ENCODE peak calls at places on chromosome 2, in five cellular contexts. M, O, T, N and I are unnamed samples.
A peak's percentile ranks its signal among the peaks of the same experiment; 100 is the strongest.

GRCh38 chr2:136110528-136110927 is 7.4 kb downstream of the CXCR4 start:
- DNase-seq in M (no peak), O (no peak), T (no peak), N (no peak), I (no peak)

GRCh38 chr2:229269986-229270385 is 1.1 kb downstream of the PID1 start:
- DNase-seq in M (no peak), O (no peak), T (no peak), N (peak; percentile 15), I (no peak)

GRCh38 chr2:236162804-236163482 is 5.2 kb downstream of the GBX2 start:
- DNase-seq in M (no peak), O (no peak), T (no peak), N (no peak), I (no peak)

GRCh38 chr2:158753561-158754302 is 41.4 kb upstream of the DAPL1 start:
- DNase-seq in M (peak; percentile 67), O (peak; percentile 70), T (no peak), N (peak; percentile 86), I (no peak)

GRCh38 chr2:46798998-46799698 is 116.5 kb downstream of the MCFD2 start:
- DNase-seq in M (no peak), O (no peak), T (no peak), N (no peak), I (no peak)

GRCh38 chr2:28471701-28472236 is 24.1 kb upstream of the PLB1 start:
- DNase-seq in M (no peak), O (no peak), T (no peak), N (no peak), I (no peak)

GRCh38 chr2:179376881-179377280 is 112.2 kb upstream of the SESTD1 start:
- DNase-seq in M (no peak), O (no peak), T (no peak), N (peak; percentile 17), I (no peak)

GRCh38 chr2:104408266-104408665 is 445.6 kb upstream of the POU3F3 start:
- DNase-seq in M (no peak), O (no peak), T (no peak), N (no peak), I (no peak)

GRCh38 chr2:54966837-54967236 is 83.4 kb downstream of the RTN4 start:
- DNase-seq in M (no peak), O (no peak), T (no peak), N (no peak), I (no peak)

GRCh38 chr2:147709655-147710054 is 135.2 kb upstream of the ACVR2A start:
- DNase-seq in M (no peak), O (no peak), T (no peak), N (no peak), I (no peak)

GRCh38 chr2:196801986-196802385 is 2.5 kb upstream of the GTF3C3 start:
- DNase-seq in M (no peak), O (peak; percentile 24), T (no peak), N (no peak), I (no peak)
- H3K4me3 ChIP-seq in M (no peak overlapping the region), O (no peak overlapping the region), T (no peak overlapping the region), N (no peak overlapping the region), I (no peak overlapping the region)

GRCh38 chr2:142037744-142038143 is 93.1 kb downstream of the LRP1B start:
- DNase-seq in M (no peak), O (peak; percentile 15), T (no peak), N (peak; percentile 29), I (no peak)
- TF ChIP-seq CTCF in M (no peak), O (no peak), T (no peak), N (peak; percentile 25), I (no peak)

GRCh38 chr2:8558956-8559355 is 122.9 kb upstream of the ID2 start:
- DNase-seq in M (no peak), O (no peak), T (no peak), N (no peak), I (no peak)
- H3K4me3 ChIP-seq in M (no peak overlapping the region), O (no peak overlapping the region), T (no peak overlapping the region), N (no peak overlapping the region), I (no peak overlapping the region)

DNA sequence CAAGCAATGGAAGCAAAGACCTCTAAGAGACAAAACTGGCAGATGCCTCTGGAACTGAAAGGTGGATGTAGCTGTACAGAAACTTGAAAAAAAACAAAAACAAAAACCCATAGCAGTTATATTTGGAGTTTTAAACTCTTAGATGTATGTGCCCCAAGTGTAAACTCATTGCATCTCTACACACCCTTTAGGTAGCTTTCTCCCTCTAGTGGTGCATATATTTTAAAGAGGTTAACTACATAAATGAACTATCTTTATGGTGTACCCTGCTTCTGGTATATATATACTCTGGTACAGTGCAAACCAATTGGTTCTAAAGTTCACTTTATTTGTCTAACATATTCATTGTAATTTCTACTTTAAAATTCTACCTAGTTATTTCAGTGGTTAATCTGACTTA is 518.2 kb downstream of the NRXN1 start:
- DNase-seq in M (no peak), O (no peak), T (no peak), N (no peak), I (no peak)
- TF ChIP-seq CTCF in M (no peak), O (peak; percentile 7), T (no peak), N (peak; percentile 20), I (peak; percentile 15)

GRCh38 chr2:120586507-120587283 is 149.0 kb upstream of the GLI2 start:
- DNase-seq in M (no peak), O (no peak), T (no peak), N (no peak), I (no peak)
- H3K4me3 ChIP-seq in M (no peak overlapping the region), O (no peak overlapping the region), T (peak overlapping the region; percentile 32), N (peak overlapping the region; percentile 16), I (no peak overlapping the region)

GRCh38 chr2:53209679-53210473 is 557.7 kb upstream of the CHAC2 start:
- DNase-seq in M (no peak), O (no peak), T (no peak), N (no peak), I (no peak)
- TF ChIP-seq CTCF in M (no peak), O (no peak), T (no peak), N (no peak), I (no peak)

GRCh38 chr2:3470166-3470651 is 49.1 kb downstream of the ADI1 start:
- DNase-seq in M (no peak), O (peak; percentile 74), T (peak; percentile 89), N (peak; percentile 91), I (no peak)
- H3K4me3 ChIP-seq in M (no peak overlapping the region), O (no peak overlapping the region), T (no peak overlapping the region), N (no peak overlapping the region), I (no peak overlapping the region)

GRCh38 chr2:234603619-234604018 is 106.7 kb upstream of the ARL4C start:
- DNase-seq in M (no peak), O (no peak), T (no peak), N (no peak), I (no peak)
- TF ChIP-seq CTCF in M (no peak), O (no peak), T (no peak), N (no peak), I (no peak)

GRCh38 chr2:27281855-27282559 is at the start of gene TRIM54:
- DNase-seq in M (no peak), O (no peak), T (no peak), N (no peak), I (no peak)
- H3K4me3 ChIP-seq in M (no peak within 1 kb of the TSS), O (no peak within 1 kb of the TSS), T (peak within 1 kb of the TSS; percentile 48), N (no peak within 1 kb of the TSS), I (no peak within 1 kb of the TSS)